ENCODE peak calls at places on chromosomes 16 and 17, in six cellular contexts. X is heart left ventricle, J is ovary, S is K562, Y is uterus, I is stomach. E is an unnamed sample.

GRCh38 chr16:57229079-57229478 is 16.0 kb upstream of the ARL2BP start:
- DNase-seq in X (no peak), J (no peak), S (no peak), Y (no peak), I (no peak), E (no peak)

GRCh38 chr17:5769936-5770335 is 185.6 kb upstream of the NLRP1 start:
- DNase-seq in X (no peak), J (no peak), S (no peak), Y (no peak), I (no peak), E (no peak)

GRCh38 chr17:83100853-83101391 is 21.5 kb downstream of the METRNL start:
- DNase-seq in X (no peak), J (no peak), S (no peak), Y (no peak), I (no peak), E (peak)

GRCh38 chr17:8318536-8318935 is 8.5 kb downstream of the ARHGEF15 start:
- DNase-seq in X (no peak), J (no peak), S (no peak), Y (no peak), I (no peak), E (no peak)

GRCh38 chr17:78558181-78558850 is 18.9 kb downstream of the DNAH17 start:
- DNase-seq in X (no peak), J (no peak), S (peak), Y (no peak), I (no peak), E (no peak)

GRCh38 chr17:16853661-16854320 is 118.1 kb downstream of the TNFRSF13B start:
- DNase-seq in X (no peak), J (no peak), S (no peak), Y (no peak), I (no peak), E (no peak)

GRCh38 chr16:51941412-51941811 is 605.5 kb downstream of the TOX3 start:
- DNase-seq in X (no peak), J (no peak), S (no peak), Y (no peak), I (no peak), E (no peak)

GRCh38 chr17:80761421-80761871 is 216.8 kb downstream of the RPTOR start:
- DNase-seq in X (no peak), J (no peak), S (no peak), Y (no peak), I (no peak), E (no peak)

GRCh38 chr17:885971-886571 is 93.5 kb downstream of the NXN start:
- DNase-seq in X (peak), J (peak), S (no peak), Y (peak), I (peak), E (peak)

GRCh38 chr16:52435573-52435972 is 111.4 kb downstream of the TOX3 start:
- DNase-seq in X (no peak), J (no peak), S (no peak), Y (no peak), I (no peak), E (no peak)

GRCh38 chr16:67676516-67676915 is 9.9 kb downstream of the C16orf86 start:
- DNase-seq in X (no peak), J (no peak), S (no peak), Y (no peak), I (no peak), E (no peak)

GRCh38 chr17:55576237-55576998 is 65.2 kb upstream of the SMIM36 start:
- DNase-seq in X (peak), J (peak), S (peak), Y (peak), I (no peak), E (no peak)

GRCh38 chr17:50889528-50890118 is 23.5 kb upstream of the TOB1 start:
- DNase-seq in X (no peak), J (no peak), S (peak), Y (no peak), I (peak), E (no peak)

GRCh38 chr17:32596666-32597065 is 109.9 kb downstream of the CDK5R1 start:
- DNase-seq in X (no peak), J (no peak), S (no peak), Y (no peak), I (no peak), E (no peak)

GRCh38 chr16:64196444-64196843 is 925.4 kb downstream of the CDH11 start:
- DNase-seq in X (no peak), J (no peak), S (no peak), Y (no peak), I (no peak), E (no peak)

GRCh38 chr17:80688994-80689635 is 144.5 kb downstream of the RPTOR start:
- DNase-seq in X (no peak), J (no peak), S (peak), Y (no peak), I (no peak), E (no peak)

GRCh38 chr16:29825145-29826044 is 5.1 kb downstream of the MVP start:
- DNase-seq in X (peak), J (peak), S (peak), Y (peak), I (no peak), E (no peak)

GRCh38 chr16:82963653-82964052 is 336.9 kb downstream of the CDH13 start:
- DNase-seq in X (no peak), J (no peak), S (no peak), Y (no peak), I (no peak), E (no peak)

GRCh38 chr17:4858068-4858879 is 25.1 kb downstream of the MINK1 start:
- DNase-seq in X (peak), J (no peak), S (no peak), Y (no peak), I (no peak), E (no peak)

GRCh38 chr17:81386646-81387234 is 8.5 kb upstream of the BAHCC1 start:
- DNase-seq in X (peak), J (peak), S (peak), Y (peak), I (peak), E (no peak)

GRCh38 chr17:28120766-28121165 is 78.3 kb downstream of the NLK start:
- DNase-seq in X (no peak), J (no peak), S (no peak), Y (no peak), I (no peak), E (no peak)

DNA sequence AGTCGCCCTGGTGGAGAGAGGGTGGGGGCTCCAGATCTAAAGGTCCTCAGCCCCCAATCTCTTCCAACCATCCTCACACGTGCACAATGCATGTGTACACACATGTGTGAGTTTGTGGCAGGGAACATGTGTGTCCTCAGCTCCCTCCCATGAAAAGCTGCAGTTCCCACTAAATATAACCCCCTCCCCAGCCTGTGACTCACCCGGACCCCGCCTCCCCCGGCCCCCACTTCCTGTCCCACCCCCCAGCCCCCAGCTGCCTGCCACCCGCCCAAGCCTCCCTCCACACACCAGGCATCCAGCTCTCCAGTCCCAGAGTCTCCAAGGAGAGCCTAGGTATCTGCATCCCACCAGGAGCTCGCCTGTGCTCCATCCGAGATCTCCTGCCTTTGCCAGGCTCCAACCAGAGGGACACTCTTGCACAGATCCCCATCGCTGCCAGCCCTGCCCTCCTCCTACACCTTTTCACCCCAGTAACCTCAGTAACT is 3.9 kb downstream of the DLG4 start:
- DNase-seq in X (peak), J (peak), S (peak), Y (no peak), I (no peak), E (no peak)
- TF ChIP-seq POLR2A in X (no peak), J (no peak), S (no peak), Y (no peak), I (no peak), E (no peak)

GRCh38 chr17:39704821-39705551 is 5.1 kb downstream of the ERBB2 start:
- DNase-seq in X (no peak), J (no peak), S (no peak), Y (no peak), I (peak), E (no peak)
- TF ChIP-seq CTCF in X (no peak), J (no peak), S (no peak), Y (peak), I (peak), E (no peak)

GRCh38 chr16:27312580-27313421 is 973 bp upstream of the IL4R start:
- DNase-seq in X (no peak), J (no peak), S (no peak), Y (no peak), I (no peak), E (peak)
- TF ChIP-seq POLR2A in X (no peak), J (no peak), S (no peak), Y (no peak), I (no peak), E (no peak)

GRCh38 chr17:64230551-64231408 is 32.3 kb downstream of the TEX2 start:
- DNase-seq in X (no peak), J (no peak), S (no peak), Y (no peak), I (no peak), E (no peak)
- TF ChIP-seq CTCF in X (no peak), J (no peak), S (no peak), Y (no peak), I (no peak), E (no peak)

GRCh38 chr16:1379054-1379862 is 27.5 kb downstream of the GNPTG start:
- DNase-seq in X (peak), J (peak), S (peak), Y (peak), I (peak), E (peak)
- TF ChIP-seq POLR2A in X (peak), J (no peak), S (peak), Y (no peak), I (no peak), E (no peak)

DNA sequence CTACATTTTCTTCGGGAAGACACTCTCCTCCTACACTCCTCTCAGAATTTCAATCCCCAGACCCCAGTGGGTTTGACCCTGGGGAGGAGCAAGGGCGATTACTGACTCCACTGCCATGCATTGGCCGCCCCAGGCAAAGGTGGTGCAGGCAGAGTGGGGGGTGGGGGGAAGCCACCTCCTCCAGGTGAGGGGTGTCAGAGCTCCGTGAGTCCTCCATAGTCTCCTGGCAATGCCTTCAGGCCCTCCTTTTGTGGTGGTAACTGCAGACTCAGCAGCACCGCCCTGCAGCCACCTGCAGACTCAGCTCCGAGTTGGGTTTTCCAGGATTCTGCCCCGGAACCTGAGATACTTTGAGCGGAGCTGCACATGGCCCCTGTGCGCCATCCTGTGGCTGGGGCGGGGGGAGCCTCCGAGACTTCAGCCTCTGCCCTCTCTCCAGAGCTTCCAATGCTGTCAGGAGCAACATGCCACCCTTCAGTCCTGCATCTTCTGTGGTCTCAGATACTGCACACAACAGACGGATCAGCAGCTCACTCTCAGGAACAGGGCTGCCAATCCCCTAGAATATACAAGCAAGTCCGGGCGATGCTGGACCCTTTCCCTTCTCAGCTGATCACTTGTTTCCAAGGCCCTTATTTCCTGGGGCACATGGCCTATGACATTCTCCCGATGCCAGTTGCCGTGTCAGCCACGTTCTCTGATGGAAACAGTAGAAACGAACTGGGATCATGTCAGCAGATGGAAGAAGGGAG is 2.4 kb upstream of the SLC47A2 start:
- DNase-seq in X (no peak), J (no peak), S (peak), Y (no peak), I (no peak), E (no peak)
- TF ChIP-seq CTCF in X (no peak), J (no peak), S (peak), Y (no peak), I (no peak), E (no peak)

GRCh38 chr17:29617125-29617480 is 5.6 kb downstream of the CORO6 start:
- DNase-seq in X (peak), J (no peak), S (peak), Y (peak), I (peak), E (peak)

GRCh38 chr17:29615048-29615385 is 7.7 kb downstream of the CORO6 start:
- DNase-seq in X (no peak), J (no peak), S (peak), Y (peak), I (no peak), E (peak)

GRCh38 chr17:29614345-29615047 is 8.2 kb downstream of the CORO6 start:
- DNase-seq in X (no peak), J (no peak), S (no peak), Y (no peak), I (no peak), E (no peak)

GRCh38 chr17:29616300-29617048 is 6.2 kb downstream of the CORO6 start:
- DNase-seq in X (peak), J (no peak), S (no peak), Y (no peak), I (no peak), E (peak)

GRCh38 chr17:29615492-29616299 is 7.0 kb downstream of the CORO6 start:
- DNase-seq in X (peak), J (peak), S (peak), Y (peak), I (peak), E (peak)
- TF ChIP-seq POLR2A in X (peak), J (no peak), S (peak), Y (peak), I (no peak), E (no peak)